ENCODE peak calls at places on chromosome 9, in six cellular contexts. One of them, this sample, is unnamed. For H3K4me1, the result is how much of the 10 kb centered on the place peaks cover.

GRCh38 chr9:132410642-132411041 is 631 bp downstream of the CFAP77 start:
- DNase-seq in GM23248: no peak
- DNase-seq in pancreas: no peak
- DNase-seq in IMR-90: no peak
- DNase-seq in CD8-positive, alpha-beta memory T cell: peak
- DNase-seq in cardiac muscle cell: no peak
- DNase-seq in this sample: no peak

GRCh38 chr9:126009047-126009446 is 261.9 kb downstream of the PBX3 start:
- DNase-seq in GM23248: no peak
- DNase-seq in pancreas: no peak
- DNase-seq in IMR-90: no peak
- DNase-seq in CD8-positive, alpha-beta memory T cell: no peak
- DNase-seq in cardiac muscle cell: no peak
- DNase-seq in this sample: no peak

GRCh38 chr9:85427749-85428148 is 314.0 kb downstream of the AGTPBP1 start:
- DNase-seq in GM23248: no peak
- DNase-seq in pancreas: no peak
- DNase-seq in IMR-90: no peak
- DNase-seq in CD8-positive, alpha-beta memory T cell: no peak
- DNase-seq in cardiac muscle cell: no peak
- DNase-seq in this sample: no peak

GRCh38 chr9:125325821-125326220 is 64.2 kb downstream of the GAPVD1 start:
- DNase-seq in GM23248: peak
- DNase-seq in pancreas: no peak
- DNase-seq in IMR-90: peak
- DNase-seq in CD8-positive, alpha-beta memory T cell: no peak
- DNase-seq in cardiac muscle cell: peak
- DNase-seq in this sample: no peak

GRCh38 chr9:27053369-27054057 is 48.0 kb upstream of the LRRC19 start:
- DNase-seq in GM23248: no peak
- DNase-seq in pancreas: no peak
- DNase-seq in IMR-90: peak
- DNase-seq in CD8-positive, alpha-beta memory T cell: no peak
- DNase-seq in cardiac muscle cell: peak
- DNase-seq in this sample: no peak

GRCh38 chr9:76866689-76867088 is 39.2 kb downstream of the PRUNE2 start:
- DNase-seq in GM23248: peak
- DNase-seq in pancreas: no peak
- DNase-seq in IMR-90: peak
- DNase-seq in CD8-positive, alpha-beta memory T cell: no peak
- DNase-seq in cardiac muscle cell: peak
- DNase-seq in this sample: no peak

GRCh38 chr9:33162721-33163311 is 4.3 kb downstream of the B4GALT1 start:
- DNase-seq in GM23248: peak
- DNase-seq in pancreas: no peak
- DNase-seq in IMR-90: peak
- DNase-seq in CD8-positive, alpha-beta memory T cell: no peak
- DNase-seq in cardiac muscle cell: peak
- DNase-seq in this sample: peak

GRCh38 chr9:73148447-73148937 is 3.2 kb upstream of the ANXA1 start:
- DNase-seq in GM23248: peak
- DNase-seq in pancreas: no peak
- DNase-seq in IMR-90: peak
- DNase-seq in CD8-positive, alpha-beta memory T cell: no peak
- DNase-seq in cardiac muscle cell: no peak
- DNase-seq in this sample: no peak

GRCh38 chr9:21744874-21745273 is 57.6 kb upstream of the MTAP start:
- DNase-seq in GM23248: peak
- DNase-seq in pancreas: no peak
- DNase-seq in IMR-90: peak
- DNase-seq in CD8-positive, alpha-beta memory T cell: no peak
- DNase-seq in cardiac muscle cell: peak
- DNase-seq in this sample: no peak

GRCh38 chr9:22813520-22813919 is 366.9 kb downstream of the DMRTA1 start:
- DNase-seq in GM23248: peak
- DNase-seq in pancreas: no peak
- DNase-seq in IMR-90: peak
- DNase-seq in CD8-positive, alpha-beta memory T cell: no peak
- DNase-seq in cardiac muscle cell: no peak
- DNase-seq in this sample: no peak

GRCh38 chr9:6106576-6107339 is 91.3 kb upstream of the RANBP6 start:
- DNase-seq in GM23248: peak
- DNase-seq in pancreas: peak
- DNase-seq in IMR-90: peak
- DNase-seq in CD8-positive, alpha-beta memory T cell: no peak
- DNase-seq in cardiac muscle cell: peak
- DNase-seq in this sample: no peak

GRCh38 chr9:117374076-117374740 is 40.6 kb downstream of the ASTN2 start:
- DNase-seq in GM23248: no peak
- DNase-seq in pancreas: no peak
- DNase-seq in IMR-90: no peak
- DNase-seq in CD8-positive, alpha-beta memory T cell: no peak
- DNase-seq in cardiac muscle cell: no peak
- DNase-seq in this sample: no peak

GRCh38 chr9:105475302-105475701 is 27.5 kb downstream of the FSD1L start:
- DNase-seq in GM23248: peak
- DNase-seq in pancreas: no peak
- DNase-seq in IMR-90: peak
- DNase-seq in CD8-positive, alpha-beta memory T cell: no peak
- DNase-seq in cardiac muscle cell: peak
- DNase-seq in this sample: no peak

GRCh38 chr9:86766912-86767311 is 180.4 kb downstream of the GAS1 start:
- DNase-seq in GM23248: peak
- DNase-seq in pancreas: peak
- DNase-seq in IMR-90: peak
- DNase-seq in CD8-positive, alpha-beta memory T cell: no peak
- DNase-seq in cardiac muscle cell: peak
- DNase-seq in this sample: no peak

GRCh38 chr9:74555015-74555414 is 57.9 kb downstream of the RORB start:
- DNase-seq in GM23248: no peak
- DNase-seq in pancreas: peak
- DNase-seq in IMR-90: no peak
- DNase-seq in CD8-positive, alpha-beta memory T cell: no peak
- DNase-seq in cardiac muscle cell: no peak
- DNase-seq in this sample: no peak

GRCh38 chr9:16499866-16500265 is 370.6 kb downstream of the BNC2 start:
- DNase-seq in GM23248: no peak
- DNase-seq in pancreas: no peak
- DNase-seq in IMR-90: no peak
- DNase-seq in CD8-positive, alpha-beta memory T cell: no peak
- DNase-seq in cardiac muscle cell: no peak
- DNase-seq in this sample: no peak

GRCh38 chr9:2559212-2560152 is 62.1 kb upstream of the VLDLR start:
- DNase-seq in GM23248: peak
- DNase-seq in pancreas: peak
- DNase-seq in IMR-90: peak
- DNase-seq in CD8-positive, alpha-beta memory T cell: no peak
- DNase-seq in cardiac muscle cell: peak
- DNase-seq in this sample: peak

GRCh38 chr9:76451234-76451633 is 7.7 kb upstream of the GCNT1 start:
- DNase-seq in GM23248: peak
- DNase-seq in pancreas: no peak
- DNase-seq in IMR-90: peak
- DNase-seq in CD8-positive, alpha-beta memory T cell: no peak
- DNase-seq in cardiac muscle cell: peak
- DNase-seq in this sample: no peak

GRCh38 chr9:18985464-18985951 is 47.5 kb downstream of the SAXO1 start:
- DNase-seq in GM23248: peak
- DNase-seq in pancreas: no peak
- DNase-seq in IMR-90: no peak
- DNase-seq in CD8-positive, alpha-beta memory T cell: no peak
- DNase-seq in cardiac muscle cell: no peak
- DNase-seq in this sample: no peak

GRCh38 chr9:112061152-112061740 is 113.9 kb downstream of the SUSD1 start:
- DNase-seq in GM23248: peak
- DNase-seq in pancreas: no peak
- DNase-seq in IMR-90: peak
- DNase-seq in CD8-positive, alpha-beta memory T cell: peak
- DNase-seq in cardiac muscle cell: peak
- DNase-seq in this sample: peak

GRCh38 chr9:95100071-95100627 is 217.4 kb downstream of the FANCC start:
- DNase-seq in GM23248: peak
- DNase-seq in pancreas: no peak
- DNase-seq in IMR-90: peak
- DNase-seq in CD8-positive, alpha-beta memory T cell: no peak
- DNase-seq in cardiac muscle cell: no peak
- DNase-seq in this sample: no peak

GRCh38 chr9:98326402-98327248 is 71.2 kb upstream of the TBC1D2 start:
- DNase-seq in GM23248: peak
- DNase-seq in pancreas: no peak
- DNase-seq in IMR-90: peak
- DNase-seq in CD8-positive, alpha-beta memory T cell: no peak
- DNase-seq in cardiac muscle cell: peak
- DNase-seq in this sample: no peak

GRCh38 chr9:5557606-5558587 is 47.6 kb downstream of the PDCD1LG2 start:
- DNase-seq in GM23248: no peak
- DNase-seq in pancreas: no peak
- DNase-seq in IMR-90: no peak
- DNase-seq in CD8-positive, alpha-beta memory T cell: peak
- DNase-seq in cardiac muscle cell: peak
- DNase-seq in this sample: no peak

DNA sequence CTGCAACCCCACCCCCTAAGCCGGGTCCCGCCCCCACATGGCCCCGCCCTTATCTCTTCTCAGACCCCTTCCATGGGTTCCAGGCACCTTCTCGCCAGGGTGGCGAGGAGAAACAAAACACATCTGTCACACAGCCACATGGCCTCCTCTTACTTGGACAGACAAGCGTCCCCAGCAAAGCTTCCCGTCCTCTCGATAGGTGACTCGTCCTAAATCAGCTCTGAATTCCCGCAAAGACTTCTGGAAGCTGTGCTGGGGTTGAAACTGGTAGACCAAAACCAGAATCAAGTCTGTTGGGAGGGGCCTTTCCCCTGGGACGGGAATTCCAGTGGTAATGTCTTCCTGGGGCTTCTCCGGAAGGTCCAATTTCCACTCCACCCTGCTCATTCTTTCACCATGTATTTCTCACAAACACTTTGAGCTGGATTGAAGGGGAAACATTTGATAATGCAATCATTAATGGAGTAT is 413 bp upstream of the CTNNAL1 start:
- DNase-seq in GM23248: peak
- DNase-seq in pancreas: no peak
- DNase-seq in IMR-90: no peak
- DNase-seq in CD8-positive, alpha-beta memory T cell: no peak
- DNase-seq in cardiac muscle cell: peak
- DNase-seq in this sample: no peak
- H3K4me1 ChIP-seq in GM23248: under half
- H3K4me1 ChIP-seq in pancreas: under half
- H3K4me1 ChIP-seq in IMR-90: under half
- H3K4me1 ChIP-seq in CD8-positive, alpha-beta memory T cell: under half
- H3K4me1 ChIP-seq in cardiac muscle cell: under half
- H3K4me1 ChIP-seq in this sample: under half

GRCh38 chr9:128103589-128103962 is 24.0 kb downstream of the PTGES2 start:
- DNase-seq in GM23248: no peak
- DNase-seq in pancreas: no peak
- DNase-seq in IMR-90: no peak
- DNase-seq in CD8-positive, alpha-beta memory T cell: peak
- DNase-seq in cardiac muscle cell: no peak
- DNase-seq in this sample: peak
- H3K27ac ChIP-seq in GM23248: no peak
- H3K27ac ChIP-seq in pancreas: peak
- H3K27ac ChIP-seq in IMR-90: no peak
- H3K27ac ChIP-seq in CD8-positive, alpha-beta memory T cell: no peak
- H3K27ac ChIP-seq in cardiac muscle cell: no peak
- H3K27ac ChIP-seq in this sample: peak

GRCh38 chr9:107625383-107625984 is 135.9 kb upstream of the KLF4 start:
- DNase-seq in GM23248: no peak
- DNase-seq in pancreas: no peak
- DNase-seq in IMR-90: no peak
- DNase-seq in CD8-positive, alpha-beta memory T cell: no peak
- DNase-seq in cardiac muscle cell: no peak
- DNase-seq in this sample: no peak

GRCh38 chr9:107628444-107628843 is 138.9 kb upstream of the KLF4 start:
- DNase-seq in GM23248: no peak
- DNase-seq in pancreas: no peak
- DNase-seq in IMR-90: no peak
- DNase-seq in CD8-positive, alpha-beta memory T cell: no peak
- DNase-seq in cardiac muscle cell: no peak
- DNase-seq in this sample: no peak

GRCh38 chr9:107627771-107628170 is 138.2 kb upstream of the KLF4 start:
- DNase-seq in GM23248: no peak
- DNase-seq in pancreas: no peak
- DNase-seq in IMR-90: no peak
- DNase-seq in CD8-positive, alpha-beta memory T cell: no peak
- DNase-seq in cardiac muscle cell: no peak
- DNase-seq in this sample: no peak

GRCh38 chr9:107624216-107624948 is 134.8 kb upstream of the KLF4 start:
- DNase-seq in GM23248: peak
- DNase-seq in pancreas: no peak
- DNase-seq in IMR-90: peak
- DNase-seq in CD8-positive, alpha-beta memory T cell: no peak
- DNase-seq in cardiac muscle cell: peak
- DNase-seq in this sample: no peak

DNA sequence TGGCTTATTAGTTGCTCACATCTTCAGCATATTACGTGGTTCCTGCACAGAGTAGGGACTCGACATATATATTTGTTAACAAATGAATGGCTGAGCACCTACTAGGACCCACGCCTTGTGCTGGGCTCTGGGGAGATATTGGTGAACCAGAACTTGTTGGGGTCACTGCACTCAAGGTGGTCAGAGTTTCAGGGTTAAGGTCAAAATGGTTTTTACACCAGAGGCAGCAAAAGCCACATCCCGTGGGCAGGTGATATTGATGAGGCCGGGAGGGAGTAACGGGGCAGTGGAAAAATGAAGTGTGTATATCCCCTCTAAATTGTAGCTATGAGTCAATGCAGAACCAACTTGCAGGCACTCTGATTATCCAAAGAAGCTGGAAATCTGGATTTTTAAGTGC is 136.5 kb upstream of the KLF4 start:
- DNase-seq in GM23248: no peak
- DNase-seq in pancreas: no peak
- DNase-seq in IMR-90: no peak
- DNase-seq in CD8-positive, alpha-beta memory T cell: no peak
- DNase-seq in cardiac muscle cell: no peak
- DNase-seq in this sample: no peak
- H3K4me3 ChIP-seq in GM23248: no peak
- H3K4me3 ChIP-seq in pancreas: no peak
- H3K4me3 ChIP-seq in IMR-90: no peak
- H3K4me3 ChIP-seq in CD8-positive, alpha-beta memory T cell: no peak
- H3K4me3 ChIP-seq in cardiac muscle cell: no peak
- H3K4me3 ChIP-seq in this sample: no peak

DNA sequence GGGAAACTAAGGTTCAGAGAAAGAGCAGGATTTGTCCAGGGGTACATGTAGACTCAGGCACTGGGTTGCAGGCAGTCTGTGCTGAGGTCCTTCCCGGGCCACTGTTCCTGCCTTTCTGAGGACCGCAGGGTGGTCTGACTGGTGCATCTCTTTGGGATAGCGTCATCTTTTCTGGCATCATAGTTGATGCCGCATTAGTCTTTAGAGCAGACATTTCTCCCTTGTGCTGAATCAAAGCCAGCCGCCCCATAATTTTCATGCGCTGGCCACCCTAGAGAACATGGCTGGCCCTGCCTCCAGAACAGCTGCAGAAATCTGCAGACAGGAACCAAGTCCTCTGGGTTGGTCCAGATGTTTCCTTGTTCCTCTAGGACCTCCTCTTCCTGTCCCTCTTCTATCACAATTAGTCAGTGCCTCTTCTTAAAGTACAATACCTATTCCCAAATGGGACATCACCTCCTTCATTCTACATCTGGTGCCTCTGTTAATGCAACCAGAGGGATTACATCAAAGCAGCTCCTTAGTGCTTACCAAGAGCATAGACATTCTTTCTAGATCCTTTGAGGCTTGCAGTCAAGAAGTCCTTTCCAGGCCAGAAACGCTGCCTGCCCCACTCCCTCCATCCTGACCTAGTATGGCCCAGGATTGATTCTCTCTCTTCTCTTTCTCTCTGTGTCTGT is 42.1 kb upstream of the ORM1 start:
- DNase-seq in GM23248: no peak
- DNase-seq in pancreas: no peak
- DNase-seq in IMR-90: peak
- DNase-seq in CD8-positive, alpha-beta memory T cell: no peak
- DNase-seq in cardiac muscle cell: peak
- DNase-seq in this sample: peak
- H3K4me1 ChIP-seq in GM23248: under half
- H3K4me1 ChIP-seq in pancreas: under half
- H3K4me1 ChIP-seq in IMR-90: under half
- H3K4me1 ChIP-seq in CD8-positive, alpha-beta memory T cell: under half
- H3K4me1 ChIP-seq in cardiac muscle cell: under half
- H3K4me1 ChIP-seq in this sample: under half

This sample was measured in right lobe of liver.